ENCODE peak calls at places on chromosome 11, in ten cellular contexts. One of them, this sample, is unnamed.

GRCh38 chr11:110305169-110306018 is 9.0 kb upstream of the RDX start:
- DNase-seq in mucosa of descending colon: no peak
- DNase-seq in left lobe of liver: no peak
- DNase-seq in fibroblast of the conjunctiva: no peak
- DNase-seq in naive thymus-derived CD8-positive, alpha-beta T cell: no peak
- DNase-seq in astrocyte of the spinal cord: peak
- DNase-seq in HTR-8/SVneo: no peak
- DNase-seq in testis: no peak
- DNase-seq in AG04450: no peak
- DNase-seq in hypothalamus: no peak
- DNase-seq in this sample: no peak

GRCh38 chr11:104905271-104905670 is 7.0 kb upstream of the CASP12 start:
- DNase-seq in mucosa of descending colon: no peak
- DNase-seq in left lobe of liver: no peak
- DNase-seq in fibroblast of the conjunctiva: no peak
- DNase-seq in naive thymus-derived CD8-positive, alpha-beta T cell: no peak
- DNase-seq in astrocyte of the spinal cord: no peak
- DNase-seq in HTR-8/SVneo: no peak
- DNase-seq in testis: no peak
- DNase-seq in AG04450: no peak
- DNase-seq in hypothalamus: no peak
- DNase-seq in this sample: no peak

GRCh38 chr11:124793466-124794278 is 6.5 kb downstream of the MSANTD2 start:
- DNase-seq in mucosa of descending colon: no peak
- DNase-seq in left lobe of liver: no peak
- DNase-seq in fibroblast of the conjunctiva: peak
- DNase-seq in naive thymus-derived CD8-positive, alpha-beta T cell: peak
- DNase-seq in astrocyte of the spinal cord: peak
- DNase-seq in HTR-8/SVneo: no peak
- DNase-seq in testis: peak
- DNase-seq in AG04450: no peak
- DNase-seq in hypothalamus: no peak
- DNase-seq in this sample: no peak

GRCh38 chr11:97894978-97895377 is 1125.8 kb upstream of the CNTN5 start:
- DNase-seq in mucosa of descending colon: no peak
- DNase-seq in left lobe of liver: no peak
- DNase-seq in fibroblast of the conjunctiva: no peak
- DNase-seq in naive thymus-derived CD8-positive, alpha-beta T cell: no peak
- DNase-seq in astrocyte of the spinal cord: no peak
- DNase-seq in HTR-8/SVneo: no peak
- DNase-seq in testis: no peak
- DNase-seq in AG04450: no peak
- DNase-seq in hypothalamus: no peak
- DNase-seq in this sample: no peak

GRCh38 chr11:9688716-9689511 is 25.0 kb downstream of the SWAP70 start:
- DNase-seq in mucosa of descending colon: no peak
- DNase-seq in left lobe of liver: no peak
- DNase-seq in fibroblast of the conjunctiva: peak
- DNase-seq in naive thymus-derived CD8-positive, alpha-beta T cell: peak
- DNase-seq in astrocyte of the spinal cord: peak
- DNase-seq in HTR-8/SVneo: peak
- DNase-seq in testis: no peak
- DNase-seq in AG04450: peak
- DNase-seq in hypothalamus: no peak
- DNase-seq in this sample: no peak

GRCh38 chr11:69940246-69940610 is 121.0 kb upstream of the FGF3 start:
- DNase-seq in mucosa of descending colon: no peak
- DNase-seq in left lobe of liver: no peak
- DNase-seq in fibroblast of the conjunctiva: no peak
- DNase-seq in naive thymus-derived CD8-positive, alpha-beta T cell: no peak
- DNase-seq in astrocyte of the spinal cord: no peak
- DNase-seq in HTR-8/SVneo: no peak
- DNase-seq in testis: no peak
- DNase-seq in AG04450: no peak
- DNase-seq in hypothalamus: no peak
- DNase-seq in this sample: no peak

GRCh38 chr11:115996125-115996807 is 492.1 kb upstream of the CADM1 start:
- DNase-seq in mucosa of descending colon: no peak
- DNase-seq in left lobe of liver: no peak
- DNase-seq in fibroblast of the conjunctiva: no peak
- DNase-seq in naive thymus-derived CD8-positive, alpha-beta T cell: no peak
- DNase-seq in astrocyte of the spinal cord: no peak
- DNase-seq in HTR-8/SVneo: no peak
- DNase-seq in testis: no peak
- DNase-seq in AG04450: no peak
- DNase-seq in hypothalamus: no peak
- DNase-seq in this sample: no peak

GRCh38 chr11:65355013-65355775 is 643 bp downstream of the TIGD3 start:
- DNase-seq in mucosa of descending colon: peak
- DNase-seq in left lobe of liver: no peak
- DNase-seq in fibroblast of the conjunctiva: no peak
- DNase-seq in naive thymus-derived CD8-positive, alpha-beta T cell: peak
- DNase-seq in astrocyte of the spinal cord: no peak
- DNase-seq in HTR-8/SVneo: peak
- DNase-seq in testis: no peak
- DNase-seq in AG04450: no peak
- DNase-seq in hypothalamus: peak
- DNase-seq in this sample: no peak

GRCh38 chr11:108218912-108219783 is 3.3 kb downstream of the NPAT start:
- DNase-seq in mucosa of descending colon: no peak
- DNase-seq in left lobe of liver: no peak
- DNase-seq in fibroblast of the conjunctiva: no peak
- DNase-seq in naive thymus-derived CD8-positive, alpha-beta T cell: no peak
- DNase-seq in astrocyte of the spinal cord: no peak
- DNase-seq in HTR-8/SVneo: no peak
- DNase-seq in testis: no peak
- DNase-seq in AG04450: no peak
- DNase-seq in hypothalamus: no peak
- DNase-seq in this sample: no peak

GRCh38 chr11:76269661-76270322 is 63.5 kb upstream of the WNT11 start:
- DNase-seq in mucosa of descending colon: no peak
- DNase-seq in left lobe of liver: no peak
- DNase-seq in fibroblast of the conjunctiva: no peak
- DNase-seq in naive thymus-derived CD8-positive, alpha-beta T cell: no peak
- DNase-seq in astrocyte of the spinal cord: no peak
- DNase-seq in HTR-8/SVneo: no peak
- DNase-seq in testis: no peak
- DNase-seq in AG04450: no peak
- DNase-seq in hypothalamus: no peak
- DNase-seq in this sample: no peak

GRCh38 chr11:1565904-1566247 is 6.2 kb downstream of the DUSP8 start:
- DNase-seq in mucosa of descending colon: no peak
- DNase-seq in left lobe of liver: peak
- DNase-seq in fibroblast of the conjunctiva: no peak
- DNase-seq in naive thymus-derived CD8-positive, alpha-beta T cell: no peak
- DNase-seq in astrocyte of the spinal cord: no peak
- DNase-seq in HTR-8/SVneo: no peak
- DNase-seq in testis: no peak
- DNase-seq in AG04450: no peak
- DNase-seq in hypothalamus: no peak
- DNase-seq in this sample: no peak

GRCh38 chr11:77082838-77083552 is 16.2 kb downstream of the CAPN5 start:
- DNase-seq in mucosa of descending colon: peak
- DNase-seq in left lobe of liver: no peak
- DNase-seq in fibroblast of the conjunctiva: no peak
- DNase-seq in naive thymus-derived CD8-positive, alpha-beta T cell: peak
- DNase-seq in astrocyte of the spinal cord: no peak
- DNase-seq in HTR-8/SVneo: no peak
- DNase-seq in testis: peak
- DNase-seq in AG04450: no peak
- DNase-seq in hypothalamus: no peak
- DNase-seq in this sample: no peak

GRCh38 chr11:100825610-100826009 is 138.5 kb downstream of the ARHGAP42 start:
- DNase-seq in mucosa of descending colon: no peak
- DNase-seq in left lobe of liver: no peak
- DNase-seq in fibroblast of the conjunctiva: no peak
- DNase-seq in naive thymus-derived CD8-positive, alpha-beta T cell: no peak
- DNase-seq in astrocyte of the spinal cord: no peak
- DNase-seq in HTR-8/SVneo: no peak
- DNase-seq in testis: no peak
- DNase-seq in AG04450: no peak
- DNase-seq in hypothalamus: no peak
- DNase-seq in this sample: no peak

GRCh38 chr11:71155846-71156245 is 96.5 kb downstream of the SHANK2 start:
- DNase-seq in mucosa of descending colon: no peak
- DNase-seq in left lobe of liver: peak
- DNase-seq in fibroblast of the conjunctiva: no peak
- DNase-seq in naive thymus-derived CD8-positive, alpha-beta T cell: no peak
- DNase-seq in astrocyte of the spinal cord: no peak
- DNase-seq in HTR-8/SVneo: no peak
- DNase-seq in testis: no peak
- DNase-seq in AG04450: no peak
- DNase-seq in hypothalamus: no peak
- DNase-seq in this sample: no peak

GRCh38 chr11:97993565-97993964 is 1027.2 kb upstream of the CNTN5 start:
- DNase-seq in mucosa of descending colon: no peak
- DNase-seq in left lobe of liver: no peak
- DNase-seq in fibroblast of the conjunctiva: no peak
- DNase-seq in naive thymus-derived CD8-positive, alpha-beta T cell: no peak
- DNase-seq in astrocyte of the spinal cord: no peak
- DNase-seq in HTR-8/SVneo: no peak
- DNase-seq in testis: no peak
- DNase-seq in AG04450: no peak
- DNase-seq in hypothalamus: no peak
- DNase-seq in this sample: no peak

GRCh38 chr11:68040121-68040956 is 1.5 kb downstream of the TCIRG1 start:
- DNase-seq in mucosa of descending colon: peak
- DNase-seq in left lobe of liver: peak
- DNase-seq in fibroblast of the conjunctiva: no peak
- DNase-seq in naive thymus-derived CD8-positive, alpha-beta T cell: peak
- DNase-seq in astrocyte of the spinal cord: peak
- DNase-seq in HTR-8/SVneo: no peak
- DNase-seq in testis: peak
- DNase-seq in AG04450: peak
- DNase-seq in hypothalamus: no peak
- DNase-seq in this sample: no peak

GRCh38 chr11:122797651-122798050 is 40.6 kb upstream of the CRTAM start:
- DNase-seq in mucosa of descending colon: no peak
- DNase-seq in left lobe of liver: no peak
- DNase-seq in fibroblast of the conjunctiva: no peak
- DNase-seq in naive thymus-derived CD8-positive, alpha-beta T cell: no peak
- DNase-seq in astrocyte of the spinal cord: no peak
- DNase-seq in HTR-8/SVneo: no peak
- DNase-seq in testis: no peak
- DNase-seq in AG04450: no peak
- DNase-seq in hypothalamus: no peak
- DNase-seq in this sample: no peak